ENCODE peak calls at places on chromosomes 1 and 21, in eight cellular contexts. A is GM04503, D is HuH-7.5, B is RCC 7860, N is aorta, H is dermis blood vessel endothelial cell, O is A549, R is T-helper 1 cell. P is an unnamed sample.

GRCh38 chr1:221274373-221274772 is 395.1 kb downstream of the HLX start:
- DNase-seq in D (no peak), N (no peak), B (no peak), O (no peak), R (no peak), A (no peak), H (no peak), P (no peak)

GRCh38 chr1:226984521-226985238 is 44.6 kb downstream of the COQ8A start:
- DNase-seq in R (no peak), O (no peak), N (no peak), H (no peak), D (no peak), A (no peak), B (no peak), P (no peak)

GRCh38 chr1:176444286-176444685 is 18.7 kb upstream of the PAPPA2 start:
- DNase-seq in D (no peak), B (no peak), A (no peak), N (no peak), R (no peak), O (peak), H (no peak), P (no peak)

GRCh38 chr1:20871419-20871818 is 84.3 kb upstream of the HP1BP3 start:
- DNase-seq in H (peak), B (peak), A (no peak), O (peak), R (no peak), D (no peak), N (no peak), P (peak)

GRCh38 chr1:174217248-174217647 is 57.9 kb downstream of the RABGAP1L start:
- DNase-seq in D (no peak), R (no peak), O (no peak), A (no peak), N (no peak), H (no peak), B (no peak), P (no peak)

GRCh38 chr1:32962248-32962896 is 2.2 kb downstream of the RNF19B start:
- DNase-seq in O (no peak), A (no peak), N (no peak), B (peak), R (no peak), D (no peak), H (peak), P (peak)

GRCh38 chr21:42061866-42062542 is 9.1 kb upstream of the UMODL1 start:
- DNase-seq in H (no peak), D (no peak), R (peak), A (no peak), B (no peak), O (no peak), N (no peak), P (no peak)

GRCh38 chr1:40421348-40421693 is 29.0 kb upstream of the ZFP69B start:
- DNase-seq in B (no peak), O (no peak), R (no peak), A (no peak), D (no peak), H (no peak), N (no peak), P (no peak)

GRCh38 chr1:176826265-176826664 is 338.2 kb downstream of the ASTN1 start:
- DNase-seq in R (no peak), D (no peak), A (no peak), O (no peak), N (no peak), H (no peak), B (no peak), P (no peak)

GRCh38 chr1:147585640-147586383 is 44.5 kb downstream of the BCL9 start:
- DNase-seq in N (no peak), R (no peak), A (no peak), O (no peak), H (no peak), D (no peak), B (no peak), P (no peak)

GRCh38 chr1:165073402-165074007 is 283.0 kb downstream of the LMX1A start:
- DNase-seq in N (no peak), R (no peak), H (peak), O (peak), B (peak), D (peak), A (no peak), P (peak)

GRCh38 chr1:235083589-235084323 is 44.9 kb downstream of the TOMM20 start:
- DNase-seq in B (peak), A (peak), D (peak), N (peak), R (peak), O (peak), H (peak), P (peak)

GRCh38 chr1:9275567-9276034 is 17.1 kb upstream of the SPSB1 start:
- DNase-seq in B (peak), D (no peak), R (no peak), H (peak), A (peak), O (no peak), N (peak), P (peak)

GRCh38 chr1:30908886-30909777 is 574 bp upstream of the SDC3 start:
- DNase-seq in D (no peak), O (no peak), A (no peak), N (peak), H (no peak), R (no peak), B (no peak), P (no peak)

GRCh38 chr21:45287438-45288391 is at the start of gene POFUT2:
- DNase-seq in N (peak), H (peak), O (peak), R (peak), B (peak), A (no peak), D (peak), P (peak)

GRCh38 chr1:29247874-29248273 is 11.6 kb downstream of the PTPRU start:
- DNase-seq in H (no peak), A (no peak), R (no peak), D (no peak), B (no peak), O (no peak), N (no peak), P (no peak)

GRCh38 chr1:31954607-31955283 is 16.6 kb upstream of the PTP4A2 start:
- DNase-seq in N (peak), O (peak), D (no peak), A (peak), H (peak), R (no peak), B (peak), P (peak)

GRCh38 chr1:27099154-27099903 is 55.6 kb downstream of the SLC9A1 start:
- DNase-seq in R (no peak), H (no peak), O (peak), A (peak), D (peak), B (peak), N (peak), P (no peak)

GRCh38 chr21:43659136-43660000 is at the start of the genes HSF2BP and RRP1B:
- DNase-seq in D (peak), B (peak), A (peak), R (peak), O (peak), H (peak), N (peak), P (peak)

GRCh38 chr1:164519426-164519825 is 39.6 kb upstream of the PBX1 start:
- DNase-seq in H (no peak), N (no peak), D (no peak), A (no peak), O (no peak), B (no peak), R (no peak), P (no peak)

GRCh38 chr1:3072178-3072947 is 3.4 kb downstream of the PRDM16 start:
- DNase-seq in D (no peak), A (no peak), R (no peak), B (no peak), H (no peak), O (no peak), N (no peak), P (no peak)